ENCODE peak calls at places on chromosomes 6 and 20, in five cellular contexts. One of them, this sample, is unnamed.
A peak's percentile ranks its signal among the peaks of the same experiment; 100 is the strongest.

GRCh38 chr6:129233458-129234134 is 350.7 kb downstream of the LAMA2 start:
- DNase-seq in nephron progenitor cell: no peak
- DNase-seq in gastrocnemius medialis: no peak
- DNase-seq in GM23248: no peak
- DNase-seq in stimulated activated CD4-positive, alpha-beta T cell treated with anti-CD3 and anti-CD28 coated beads, Interleukin-1b, Interleukin-23, amount 100 ng/mL, for 24 hours: no peak
- DNase-seq in this sample: no peak

GRCh38 chr6:40717411-40718057 is 130.4 kb upstream of the LRFN2 start:
- DNase-seq in stimulated activated CD4-positive, alpha-beta T cell treated with anti-CD3 and anti-CD28 coated beads, Interleukin-1b, Interleukin-23, amount 100 ng/mL, for 24 hours: no peak
- DNase-seq in nephron progenitor cell: no peak
- DNase-seq in GM23248: no peak
- DNase-seq in gastrocnemius medialis: no peak
- DNase-seq in this sample: no peak

GRCh38 chr20:45860573-45861011 is 3.2 kb downstream of the ZSWIM3 start:
- DNase-seq in gastrocnemius medialis: no peak
- DNase-seq in stimulated activated CD4-positive, alpha-beta T cell treated with anti-CD3 and anti-CD28 coated beads, Interleukin-1b, Interleukin-23, amount 100 ng/mL, for 24 hours: no peak
- DNase-seq in nephron progenitor cell: no peak
- DNase-seq in GM23248: no peak
- DNase-seq in this sample: no peak

GRCh38 chr20:50310673-50311051 is 120.0 kb downstream of the CEBPB start:
- DNase-seq in nephron progenitor cell: no peak
- DNase-seq in stimulated activated CD4-positive, alpha-beta T cell treated with anti-CD3 and anti-CD28 coated beads, Interleukin-1b, Interleukin-23, amount 100 ng/mL, for 24 hours: no peak
- DNase-seq in GM23248: no peak
- DNase-seq in gastrocnemius medialis: no peak
- DNase-seq in this sample: no peak

GRCh38 chr20:62845818-62846527 is 15.6 kb downstream of the TCFL5 start:
- DNase-seq in nephron progenitor cell: no peak
- DNase-seq in GM23248: no peak
- DNase-seq in gastrocnemius medialis: no peak
- DNase-seq in stimulated activated CD4-positive, alpha-beta T cell treated with anti-CD3 and anti-CD28 coated beads, Interleukin-1b, Interleukin-23, amount 100 ng/mL, for 24 hours: no peak
- DNase-seq in this sample: no peak

GRCh38 chr6:15523679-15524630 is 138.9 kb downstream of the DTNBP1 start:
- DNase-seq in nephron progenitor cell: no peak
- DNase-seq in gastrocnemius medialis: no peak
- DNase-seq in stimulated activated CD4-positive, alpha-beta T cell treated with anti-CD3 and anti-CD28 coated beads, Interleukin-1b, Interleukin-23, amount 100 ng/mL, for 24 hours: no peak
- DNase-seq in GM23248: no peak
- DNase-seq in this sample: no peak

GRCh38 chr20:19699132-19699971 is 58.7 kb upstream of the RIN2 start:
- DNase-seq in stimulated activated CD4-positive, alpha-beta T cell treated with anti-CD3 and anti-CD28 coated beads, Interleukin-1b, Interleukin-23, amount 100 ng/mL, for 24 hours: no peak
- DNase-seq in GM23248: peak; percentile 79
- DNase-seq in gastrocnemius medialis: no peak
- DNase-seq in nephron progenitor cell: no peak
- DNase-seq in this sample: no peak

GRCh38 chr6:113461153-113461897 is 395.8 kb upstream of the MARCKS start:
- DNase-seq in GM23248: peak; percentile 36
- DNase-seq in nephron progenitor cell: no peak
- DNase-seq in stimulated activated CD4-positive, alpha-beta T cell treated with anti-CD3 and anti-CD28 coated beads, Interleukin-1b, Interleukin-23, amount 100 ng/mL, for 24 hours: no peak
- DNase-seq in gastrocnemius medialis: no peak
- DNase-seq in this sample: no peak

GRCh38 chr20:50652702-50653294 is 38.5 kb downstream of the RIPOR3 start:
- DNase-seq in stimulated activated CD4-positive, alpha-beta T cell treated with anti-CD3 and anti-CD28 coated beads, Interleukin-1b, Interleukin-23, amount 100 ng/mL, for 24 hours: no peak
- DNase-seq in GM23248: peak; percentile 25
- DNase-seq in nephron progenitor cell: no peak
- DNase-seq in gastrocnemius medialis: no peak
- DNase-seq in this sample: no peak

GRCh38 chr6:35737413-35738211 is 780 bp downstream of the ARMC12 start:
- DNase-seq in gastrocnemius medialis: no peak
- DNase-seq in stimulated activated CD4-positive, alpha-beta T cell treated with anti-CD3 and anti-CD28 coated beads, Interleukin-1b, Interleukin-23, amount 100 ng/mL, for 24 hours: no peak
- DNase-seq in GM23248: peak; percentile 86
- DNase-seq in nephron progenitor cell: no peak
- DNase-seq in this sample: no peak

GRCh38 chr20:12201289-12201991 is 283.7 kb downstream of the BTBD3 start:
- DNase-seq in stimulated activated CD4-positive, alpha-beta T cell treated with anti-CD3 and anti-CD28 coated beads, Interleukin-1b, Interleukin-23, amount 100 ng/mL, for 24 hours: no peak
- DNase-seq in nephron progenitor cell: no peak
- DNase-seq in GM23248: peak; percentile 8
- DNase-seq in gastrocnemius medialis: no peak
- DNase-seq in this sample: no peak

GRCh38 chr20:58839474-58839874 is 11.2 kb downstream of the GNAS-AS1 start:
- DNase-seq in nephron progenitor cell: peak; percentile 72
- DNase-seq in gastrocnemius medialis: no peak
- DNase-seq in stimulated activated CD4-positive, alpha-beta T cell treated with anti-CD3 and anti-CD28 coated beads, Interleukin-1b, Interleukin-23, amount 100 ng/mL, for 24 hours: no peak
- DNase-seq in GM23248: peak; percentile 52
- DNase-seq in this sample: no peak

GRCh38 chr20:20201124-20201523 is 148.8 kb downstream of the CFAP61 start:
- DNase-seq in gastrocnemius medialis: no peak
- DNase-seq in GM23248: no peak
- DNase-seq in stimulated activated CD4-positive, alpha-beta T cell treated with anti-CD3 and anti-CD28 coated beads, Interleukin-1b, Interleukin-23, amount 100 ng/mL, for 24 hours: no peak
- DNase-seq in nephron progenitor cell: no peak
- DNase-seq in this sample: no peak

GRCh38 chr20:32139947-32140346 is 30.4 kb downstream of the TM9SF4 start:
- DNase-seq in nephron progenitor cell: no peak
- DNase-seq in gastrocnemius medialis: no peak
- DNase-seq in GM23248: no peak
- DNase-seq in stimulated activated CD4-positive, alpha-beta T cell treated with anti-CD3 and anti-CD28 coated beads, Interleukin-1b, Interleukin-23, amount 100 ng/mL, for 24 hours: no peak
- DNase-seq in this sample: no peak

GRCh38 chr6:146582857-146583256 is 15.9 kb upstream of the ADGB start:
- DNase-seq in gastrocnemius medialis: peak; percentile 29
- DNase-seq in stimulated activated CD4-positive, alpha-beta T cell treated with anti-CD3 and anti-CD28 coated beads, Interleukin-1b, Interleukin-23, amount 100 ng/mL, for 24 hours: no peak
- DNase-seq in nephron progenitor cell: no peak
- DNase-seq in GM23248: peak; percentile 20
- DNase-seq in this sample: no peak

GRCh38 chr6:110042670-110043296 is 64.7 kb downstream of the GPR6 start:
- DNase-seq in stimulated activated CD4-positive, alpha-beta T cell treated with anti-CD3 and anti-CD28 coated beads, Interleukin-1b, Interleukin-23, amount 100 ng/mL, for 24 hours: no peak
- DNase-seq in gastrocnemius medialis: no peak
- DNase-seq in nephron progenitor cell: no peak
- DNase-seq in GM23248: no peak
- DNase-seq in this sample: no peak

GRCh38 chr6:100464910-100465700 is at the start of gene SIM1:
- DNase-seq in GM23248: peak; percentile 94
- DNase-seq in gastrocnemius medialis: peak; percentile 44
- DNase-seq in nephron progenitor cell: peak; percentile 86
- DNase-seq in stimulated activated CD4-positive, alpha-beta T cell treated with anti-CD3 and anti-CD28 coated beads, Interleukin-1b, Interleukin-23, amount 100 ng/mL, for 24 hours: no peak
- DNase-seq in this sample: peak; percentile 88

GRCh38 chr6:3176562-3177355 is 19.4 kb upstream of the TUBB2A start:
- DNase-seq in stimulated activated CD4-positive, alpha-beta T cell treated with anti-CD3 and anti-CD28 coated beads, Interleukin-1b, Interleukin-23, amount 100 ng/mL, for 24 hours: no peak
- DNase-seq in GM23248: peak; percentile 94
- DNase-seq in gastrocnemius medialis: peak; percentile 38
- DNase-seq in nephron progenitor cell: no peak
- DNase-seq in this sample: no peak

GRCh38 chr20:4012631-4013030 is 2.7 kb downstream of the RNF24 start:
- DNase-seq in gastrocnemius medialis: no peak
- DNase-seq in GM23248: no peak
- DNase-seq in stimulated activated CD4-positive, alpha-beta T cell treated with anti-CD3 and anti-CD28 coated beads, Interleukin-1b, Interleukin-23, amount 100 ng/mL, for 24 hours: no peak
- DNase-seq in nephron progenitor cell: no peak
- DNase-seq in this sample: no peak

GRCh38 chr20:11544029-11544678 is 373.5 kb upstream of the BTBD3 start:
- DNase-seq in GM23248: peak; percentile 67
- DNase-seq in nephron progenitor cell: peak; percentile 42
- DNase-seq in gastrocnemius medialis: no peak
- DNase-seq in stimulated activated CD4-positive, alpha-beta T cell treated with anti-CD3 and anti-CD28 coated beads, Interleukin-1b, Interleukin-23, amount 100 ng/mL, for 24 hours: no peak
- DNase-seq in this sample: peak; percentile 78

GRCh38 chr20:20946122-20946759 is 159.9 kb downstream of the LINC00237 start:
- DNase-seq in nephron progenitor cell: no peak
- DNase-seq in GM23248: no peak
- DNase-seq in stimulated activated CD4-positive, alpha-beta T cell treated with anti-CD3 and anti-CD28 coated beads, Interleukin-1b, Interleukin-23, amount 100 ng/mL, for 24 hours: no peak
- DNase-seq in gastrocnemius medialis: no peak
- DNase-seq in this sample: no peak

GRCh38 chr6:5471044-5471443 is 209.7 kb downstream of the FARS2 start:
- DNase-seq in gastrocnemius medialis: no peak
- DNase-seq in GM23248: peak; percentile 83
- DNase-seq in nephron progenitor cell: peak; percentile 67
- DNase-seq in stimulated activated CD4-positive, alpha-beta T cell treated with anti-CD3 and anti-CD28 coated beads, Interleukin-1b, Interleukin-23, amount 100 ng/mL, for 24 hours: peak; percentile 25
- DNase-seq in this sample: peak; percentile 56

GRCh38 chr20:60221593-60221992 is 263.4 kb downstream of the CDH26 start:
- DNase-seq in gastrocnemius medialis: no peak
- DNase-seq in nephron progenitor cell: no peak
- DNase-seq in GM23248: no peak
- DNase-seq in stimulated activated CD4-positive, alpha-beta T cell treated with anti-CD3 and anti-CD28 coated beads, Interleukin-1b, Interleukin-23, amount 100 ng/mL, for 24 hours: no peak
- DNase-seq in this sample: no peak

GRCh38 chr6:15948930-15949900 is 179.7 kb upstream of the MYLIP start:
- DNase-seq in nephron progenitor cell: peak; percentile 41
- DNase-seq in gastrocnemius medialis: no peak
- DNase-seq in GM23248: no peak
- DNase-seq in stimulated activated CD4-positive, alpha-beta T cell treated with anti-CD3 and anti-CD28 coated beads, Interleukin-1b, Interleukin-23, amount 100 ng/mL, for 24 hours: no peak
- DNase-seq in this sample: no peak

GRCh38 chr6:154805288-154805911 is 72.2 kb downstream of the SCAF8 start:
- DNase-seq in GM23248: peak; percentile 72
- DNase-seq in nephron progenitor cell: no peak
- DNase-seq in gastrocnemius medialis: no peak
- DNase-seq in stimulated activated CD4-positive, alpha-beta T cell treated with anti-CD3 and anti-CD28 coated beads, Interleukin-1b, Interleukin-23, amount 100 ng/mL, for 24 hours: no peak
- DNase-seq in this sample: no peak

GRCh38 chr6:5936611-5937010 is 70.1 kb downstream of the NRN1 start:
- DNase-seq in gastrocnemius medialis: no peak
- DNase-seq in GM23248: no peak
- DNase-seq in stimulated activated CD4-positive, alpha-beta T cell treated with anti-CD3 and anti-CD28 coated beads, Interleukin-1b, Interleukin-23, amount 100 ng/mL, for 24 hours: no peak
- DNase-seq in nephron progenitor cell: no peak
- DNase-seq in this sample: no peak

GRCh38 chr20:51712501-51713212 is 55.5 kb downstream of the ATP9A start:
- DNase-seq in nephron progenitor cell: peak; percentile 64
- DNase-seq in stimulated activated CD4-positive, alpha-beta T cell treated with anti-CD3 and anti-CD28 coated beads, Interleukin-1b, Interleukin-23, amount 100 ng/mL, for 24 hours: no peak
- DNase-seq in gastrocnemius medialis: no peak
- DNase-seq in GM23248: peak; percentile 44
- DNase-seq in this sample: no peak

GRCh38 chr20:52204136-52204535 is 12.6 kb upstream of the ZFP64 start:
- DNase-seq in stimulated activated CD4-positive, alpha-beta T cell treated with anti-CD3 and anti-CD28 coated beads, Interleukin-1b, Interleukin-23, amount 100 ng/mL, for 24 hours: no peak
- DNase-seq in nephron progenitor cell: no peak
- DNase-seq in gastrocnemius medialis: no peak
- DNase-seq in GM23248: no peak
- DNase-seq in this sample: no peak

GRCh38 chr6:69917834-69918233 is 51.5 kb downstream of the COL19A1 start:
- DNase-seq in GM23248: peak; percentile 87
- DNase-seq in stimulated activated CD4-positive, alpha-beta T cell treated with anti-CD3 and anti-CD28 coated beads, Interleukin-1b, Interleukin-23, amount 100 ng/mL, for 24 hours: no peak
- DNase-seq in gastrocnemius medialis: peak; percentile 23
- DNase-seq in nephron progenitor cell: no peak
- DNase-seq in this sample: no peak

GRCh38 chr6:90350689-90351554 is 54.3 kb upstream of the BACH2 start:
- DNase-seq in nephron progenitor cell: no peak
- DNase-seq in GM23248: no peak
- DNase-seq in stimulated activated CD4-positive, alpha-beta T cell treated with anti-CD3 and anti-CD28 coated beads, Interleukin-1b, Interleukin-23, amount 100 ng/mL, for 24 hours: no peak
- DNase-seq in gastrocnemius medialis: peak; percentile 16
- DNase-seq in this sample: no peak

This sample was measured in neuronal stem cell.